ENCODE peak calls at places on chromosomes 7 and 10, in ten cellular contexts. C, O, S, X, V, Y, D, H, P and M are unnamed samples.

GRCh38 chr10:124308811-124309210 is 109.9 kb downstream of the OAT start:
- DNase-seq in C (no peak), O (no peak), S (no peak), X (no peak), V (no peak), Y (no peak), D (no peak), H (no peak), P (no peak), M (no peak)

GRCh38 chr10:121952226-121952625 is 22.8 kb downstream of the NSMCE4A start:
- DNase-seq in C (no peak), O (peak), S (no peak), X (no peak), V (no peak), Y (no peak), D (no peak), H (no peak), P (no peak), M (no peak)

GRCh38 chr7:36207451-36208291 is 54.6 kb downstream of the EEPD1 start:
- DNase-seq in C (no peak), O (peak), S (no peak), X (peak), V (no peak), Y (peak), D (no peak), H (peak), P (peak), M (no peak)

GRCh38 chr10:102643346-102644065 is 773 bp upstream of the TRIM8 start:
- DNase-seq in C (peak), O (peak), S (peak), X (peak), V (peak), Y (peak), D (peak), H (peak), P (peak), M (no peak)

GRCh38 chr10:93859049-93859655 is 34.6 kb upstream of the SLC35G1 start:
- DNase-seq in C (peak), O (peak), S (no peak), X (no peak), V (no peak), Y (peak), D (no peak), H (no peak), P (no peak), M (no peak)

GRCh38 chr7:158093156-158093796 is 494.3 kb downstream of the PTPRN2 start:
- DNase-seq in C (no peak), O (no peak), S (no peak), X (no peak), V (no peak), Y (no peak), D (no peak), H (no peak), P (no peak), M (no peak)

GRCh38 chr10:44206127-44206818 is 178.6 kb downstream of the CXCL12 start:
- DNase-seq in C (no peak), O (peak), S (no peak), X (no peak), V (no peak), Y (no peak), D (no peak), H (no peak), P (no peak), M (no peak)

GRCh38 chr7:29623976-29624375 is 60.3 kb downstream of the PRR15 start:
- DNase-seq in C (no peak), O (no peak), S (no peak), X (no peak), V (no peak), Y (no peak), D (no peak), H (no peak), P (peak), M (no peak)

GRCh38 chr10:5018150-5018549 is 14.5 kb upstream of the AKR1C2 start:
- DNase-seq in C (no peak), O (no peak), S (no peak), X (no peak), V (no peak), Y (no peak), D (no peak), H (no peak), P (no peak), M (no peak)

GRCh38 chr10:80473692-80474596 is 19.8 kb downstream of the TSPAN14 start:
- DNase-seq in C (no peak), O (no peak), S (no peak), X (no peak), V (no peak), Y (no peak), D (no peak), H (no peak), P (peak), M (no peak)

GRCh38 chr10:123009105-123009805 is 449 bp downstream of the ACADSB start:
- DNase-seq in C (peak), O (peak), S (peak), X (peak), V (peak), Y (no peak), D (peak), H (peak), P (peak), M (no peak)

GRCh38 chr10:87079106-87079836 is 15.4 kb downstream of the GLUD1 start:
- DNase-seq in C (no peak), O (no peak), S (no peak), X (no peak), V (no peak), Y (no peak), D (no peak), H (no peak), P (no peak), M (no peak)

GRCh38 chr7:28686418-28686800 is 271.7 kb downstream of the TRIL start:
- DNase-seq in C (no peak), O (peak), S (no peak), X (no peak), V (no peak), Y (peak), D (peak), H (no peak), P (peak), M (no peak)

GRCh38 chr7:65239707-65240352 is 133.8 kb upstream of the ZNF92 start:
- DNase-seq in C (peak), O (no peak), S (peak), X (no peak), V (no peak), Y (peak), D (peak), H (peak), P (peak), M (no peak)

GRCh38 chr7:26153823-26154783 is 2.1 kb downstream of the NFE2L3 start:
- DNase-seq in C (no peak), O (no peak), S (no peak), X (no peak), V (no peak), Y (peak), D (peak), H (no peak), P (no peak), M (no peak)

GRCh38 chr7:5231116-5231515 is 41.1 kb downstream of the WIPI2 start:
- DNase-seq in C (no peak), O (no peak), S (no peak), X (no peak), V (no peak), Y (no peak), D (no peak), H (no peak), P (no peak), M (no peak)